ENCODE peak calls at places on chromosomes 16 and 17, in ten cellular contexts. P is tibial artery, V is colonic mucosa, F is endodermal cell, W is esophagus squamous epithelium, R is mucosa of descending colon, C is heart left ventricle, N is heart right ventricle, A is cardiac muscle cell, S is A549. T is an unnamed sample.
A peak's percentile ranks its signal among the peaks of the same experiment; 100 is the strongest.

GRCh38 chr17:4520881-4521600 is 22.4 kb downstream of the SPNS2 start:
- DNase-seq in P (no peak), V (no peak), F (no peak), W (no peak), R (no peak), C (no peak), N (no peak), A (peak; percentile 62), S (no peak), T (peak; percentile 82)

GRCh38 chr17:41959030-41959335 is 7.6 kb upstream of the CNP start:
- DNase-seq in P (no peak), V (no peak), F (no peak), W (no peak), R (no peak), C (no peak), N (no peak), A (peak; percentile 39), S (no peak), T (no peak)

GRCh38 chr17:41913798-41914197 is 5.0 kb downstream of the ACLY start:
- DNase-seq in P (no peak), V (no peak), F (peak; percentile 88), W (no peak), R (no peak), C (no peak), N (no peak), A (no peak), S (no peak), T (no peak)

GRCh38 chr17:44197980-44198720 is 1.5 kb downstream of the ATXN7L3 start:
- DNase-seq in P (peak; percentile 26), V (peak; percentile 60), F (no peak), W (no peak), R (no peak), C (no peak), N (no peak), A (peak; percentile 53), S (peak; percentile 75), T (no peak)

GRCh38 chr17:65039349-65039988 is 17.1 kb downstream of the GNA13 start:
- DNase-seq in P (no peak), V (no peak), F (no peak), W (no peak), R (no peak), C (no peak), N (no peak), A (no peak), S (no peak), T (no peak)

GRCh38 chr16:10668322-10669045 is 26.2 kb downstream of the TEKT5 start:
- DNase-seq in P (no peak), V (no peak), F (peak; percentile 85), W (no peak), R (no peak), C (no peak), N (peak; percentile 17), A (peak; percentile 28), S (peak; percentile 45), T (no peak)

GRCh38 chr17:78912082-78912481 is 9.1 kb upstream of the CEP295NL start:
- DNase-seq in P (no peak), V (no peak), F (no peak), W (no peak), R (no peak), C (no peak), N (no peak), A (no peak), S (no peak), T (no peak)

GRCh38 chr17:19346351-19347255 is 15.9 kb downstream of the B9D1 start:
- DNase-seq in P (peak; percentile 88), V (peak; percentile 48), F (peak; percentile 46), W (no peak), R (no peak), C (peak; percentile 83), N (peak; percentile 67), A (peak; percentile 85), S (peak; percentile 94), T (peak; percentile 65)

GRCh38 chr16:80693553-80693952 is 110.8 kb downstream of the CDYL2 start:
- DNase-seq in P (no peak), V (no peak), F (no peak), W (no peak), R (no peak), C (no peak), N (no peak), A (no peak), S (no peak), T (no peak)

GRCh38 chr17:21250719-21251305 is 2.4 kb downstream of the NATD1 start:
- DNase-seq in P (no peak), V (no peak), F (no peak), W (no peak), R (no peak), C (no peak), N (no peak), A (peak; percentile 11), S (no peak), T (no peak)

GRCh38 chr17:21253646-21254441 is 634 bp upstream of the NATD1 start:
- DNase-seq in P (no peak), V (no peak), F (peak; percentile 70), W (no peak), R (no peak), C (no peak), N (no peak), A (no peak), S (no peak), T (no peak)

GRCh38 chr17:21252289-21252874 is 828 bp downstream of the NATD1 start:
- DNase-seq in P (no peak), V (no peak), F (no peak), W (no peak), R (no peak), C (no peak), N (no peak), A (no peak), S (no peak), T (no peak)

GRCh38 chr17:21251611-21252010 is 1.6 kb downstream of the NATD1 start:
- DNase-seq in P (no peak), V (no peak), F (peak; percentile 53), W (no peak), R (no peak), C (no peak), N (no peak), A (no peak), S (no peak), T (no peak)

DNA sequence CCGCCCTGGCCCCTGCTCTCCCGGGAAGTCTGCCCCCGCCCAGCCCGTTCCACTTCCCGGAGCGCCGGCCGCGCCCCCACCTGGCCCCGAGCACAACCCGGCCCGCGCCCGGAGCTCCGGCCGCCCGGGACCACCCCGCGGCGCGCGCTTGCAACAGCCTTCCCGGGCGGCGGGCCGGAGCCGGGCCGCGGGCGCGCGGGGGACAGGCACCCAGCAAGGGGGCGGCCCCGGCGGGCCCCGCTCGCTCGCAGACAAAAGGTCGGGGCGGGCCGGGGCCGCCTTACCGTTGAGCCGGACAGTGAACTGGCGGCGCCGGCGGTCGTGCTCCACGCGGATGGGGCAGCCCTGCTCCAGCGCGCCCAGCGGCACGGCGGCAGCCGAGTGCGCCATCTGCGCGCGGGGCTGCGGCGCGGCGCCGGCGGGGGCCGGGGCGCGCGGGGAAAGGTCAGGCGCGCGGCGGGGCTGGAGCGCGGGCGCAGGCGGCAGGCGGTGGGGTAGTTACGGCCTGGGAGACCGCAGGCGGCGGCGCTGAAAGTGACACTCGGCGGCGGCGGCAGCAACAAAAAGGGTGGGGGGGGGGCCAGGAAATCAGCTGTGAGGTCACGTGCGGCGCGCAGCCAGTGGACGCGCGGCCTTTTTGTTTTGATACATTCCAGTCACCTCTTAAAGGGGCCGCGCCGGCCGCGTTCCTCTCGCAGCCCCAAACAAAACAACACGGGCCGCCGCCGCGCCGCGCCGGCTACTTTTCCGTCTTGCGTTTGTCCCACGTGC is at the start of gene NATD1:
- DNase-seq in P (peak; percentile 92), V (peak; percentile 81), F (peak; percentile 97), W (peak; percentile 72), R (peak; percentile 84), C (peak; percentile 94), N (peak; percentile 86), A (peak; percentile 91), S (peak; percentile 93), T (peak; percentile 95)
- TF ChIP-seq CTCF in P (peak; percentile 4), V (no peak), F (no peak), W (no peak), R (no peak), C (no peak), N (no peak), A (no peak), S (no peak), T (no peak)

GRCh38 chr16:50718761-50719400 is 23.0 kb upstream of the CYLD start:
- DNase-seq in P (no peak), V (no peak), F (no peak), W (no peak), R (peak; percentile 44), C (no peak), N (no peak), A (no peak), S (no peak), T (no peak)
- H3K4me3 ChIP-seq in P (no peak overlapping the region), V (peak overlapping the region; percentile 6), F (no peak overlapping the region), W (peak overlapping the region; percentile 26), R (no peak overlapping the region), C (no peak overlapping the region), N (no peak overlapping the region), A (no peak overlapping the region), S (no peak overlapping the region), T (no peak overlapping the region)

DNA sequence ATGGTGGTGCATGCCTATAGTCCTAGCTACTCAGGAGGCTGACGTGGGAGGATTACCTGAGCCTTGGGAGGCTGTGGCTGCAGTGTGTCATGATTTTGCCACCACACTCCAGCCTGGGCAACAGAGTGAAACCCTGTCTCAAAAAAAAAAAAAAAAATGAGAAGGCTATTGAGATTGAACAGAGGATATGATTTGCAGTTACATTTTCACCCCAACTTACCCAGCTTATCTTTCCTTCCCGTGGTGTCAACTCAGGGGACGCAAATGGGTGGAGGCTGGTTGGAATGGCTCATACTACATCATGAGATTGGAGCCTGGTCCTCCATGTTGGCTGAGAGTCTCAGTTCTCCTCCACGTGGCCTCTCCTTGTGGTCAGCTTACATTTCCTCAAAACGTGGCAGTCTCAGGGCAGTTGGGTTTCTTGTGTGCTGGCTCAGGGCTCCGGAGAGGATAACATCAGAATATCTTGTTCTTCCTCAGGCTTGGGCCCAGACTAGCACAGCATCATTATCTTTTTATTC is 17.2 kb upstream of the NSMCE1 start:
- DNase-seq in P (peak; percentile 70), V (peak; percentile 34), F (no peak), W (no peak), R (no peak), C (peak; percentile 37), N (no peak), A (peak; percentile 45), S (no peak), T (no peak)
- H3K4me1 ChIP-seq in P (no peaks in the 10 kb centered on the region), V (no peaks in the 10 kb centered on the region), F (peaks cover 4% of the 10 kb centered on the region), W (peaks cover 12% of the 10 kb centered on the region), R (no peaks in the 10 kb centered on the region), C (peaks cover 18% of the 10 kb centered on the region), N (peaks cover 4% of the 10 kb centered on the region), A (no peaks in the 10 kb centered on the region), S (peaks cover 15% of the 10 kb centered on the region), T (no peaks in the 10 kb centered on the region)

DNA sequence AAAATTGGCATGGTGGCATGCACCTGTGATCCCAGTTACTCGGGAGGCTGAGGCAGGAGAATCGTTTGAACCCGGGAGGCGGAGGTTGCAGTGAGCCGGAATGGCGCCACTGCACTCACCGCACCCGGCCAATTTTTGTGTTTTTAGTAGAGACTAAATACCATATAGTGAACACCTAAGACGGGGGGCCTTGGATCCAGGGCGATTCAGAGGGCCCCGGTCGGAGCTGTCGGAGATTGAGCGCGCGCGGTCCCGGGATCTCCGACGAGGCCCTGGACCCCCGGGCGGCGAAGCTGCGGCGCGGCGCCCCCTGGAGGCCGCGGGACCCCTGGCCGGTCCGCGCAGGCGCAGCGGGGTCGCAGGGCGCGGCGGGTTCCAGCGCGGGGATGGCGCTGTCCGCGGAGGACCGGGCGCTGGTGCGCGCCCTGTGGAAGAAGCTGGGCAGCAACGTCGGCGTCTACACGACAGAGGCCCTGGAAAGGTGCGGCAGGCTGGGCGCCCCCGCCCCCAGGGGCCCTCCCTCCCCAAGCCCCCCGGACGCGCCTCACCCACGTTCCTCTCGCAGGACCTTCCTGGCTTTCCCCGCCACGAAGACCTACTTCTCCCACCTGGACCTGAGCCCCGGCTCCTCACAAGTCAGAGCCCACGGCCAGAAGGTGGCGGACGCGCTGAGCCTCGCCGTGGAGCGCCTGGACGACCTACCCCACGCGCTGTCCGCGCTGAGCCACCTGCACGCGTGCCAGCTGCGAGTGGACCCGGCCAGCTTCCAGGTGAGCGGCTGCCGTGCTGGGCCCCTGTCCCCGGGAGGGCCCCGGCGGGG is at the start of gene HBQ1:
- DNase-seq in P (no peak), V (no peak), F (peak; percentile 85), W (no peak), R (no peak), C (no peak), N (peak; percentile 24), A (peak; percentile 45), S (peak; percentile 73), T (no peak)
- TF ChIP-seq CTCF in P (peak; percentile 22), V (peak; percentile 23), F (peak; percentile 79), W (peak; percentile 24), R (no peak), C (no peak), N (peak; percentile 57), A (peak; percentile 45), S (peak; percentile 85), T (peak; percentile 30)

T was measured in left lung.